ENCODE peak calls at places on chromosomes 11 and 22, in six cellular contexts. P is K562, R is GM12891, D is HepG2, T is H1, E is GM12878. W is an unnamed sample.

GRCh38 chr22:17990167-17990566 is 34.2 kb downstream of the MICAL3 start:
- DNase-seq in R (no peak), P (no peak), E (no peak), D (no peak), T (no peak), W (no peak)

GRCh38 chr11:60931897-60932296 is 7.6 kb downstream of the TMEM132A start:
- DNase-seq in T (no peak), P (no peak), R (no peak), D (no peak), E (no peak), W (no peak)

GRCh38 chr22:20981787-20982562 is at the start of gene LZTR1:
- DNase-seq in E (peak; percentile 32), D (peak; percentile 70), R (peak; percentile 94), P (peak; percentile 100), T (no peak), W (peak; percentile 87)

GRCh38 chr11:95134491-95134890 is 44.8 kb downstream of the ENDOD1 start:
- DNase-seq in P (no peak), T (no peak), D (no peak), R (no peak), E (no peak), W (no peak)

GRCh38 chr11:60069471-60069870 is 13.0 kb downstream of the MS4A3 start:
- DNase-seq in P (no peak), E (no peak), D (no peak), R (no peak), T (no peak), W (no peak)

GRCh38 chr22:43050995-43051394 is 36.0 kb upstream of the PACSIN2 start:
- DNase-seq in E (no peak), P (no peak), R (no peak), T (peak; percentile 49), D (peak; percentile 77), W (no peak)

GRCh38 chr11:88315981-88316441 is 21.5 kb downstream of the CTSC start:
- DNase-seq in P (no peak), E (no peak), R (no peak), D (no peak), T (no peak), W (no peak)

GRCh38 chr11:13984616-13985474 is 22.3 kb downstream of the SPON1 start:
- DNase-seq in T (no peak), D (no peak), E (no peak), P (no peak), R (no peak), W (no peak)

GRCh38 chr11:68471360-68472340 is 11.1 kb downstream of the PPP6R3 start:
- DNase-seq in E (peak; percentile 32), T (no peak), R (no peak), D (no peak), P (no peak), W (no peak)

GRCh38 chr11:69239320-69240040 is 54.5 kb upstream of the MYEOV start:
- DNase-seq in R (no peak), T (no peak), P (no peak), E (no peak), D (no peak), W (no peak)

GRCh38 chr11:116078101-116078561 is 573.9 kb upstream of the CADM1 start:
- DNase-seq in D (peak; percentile 15), T (no peak), P (no peak), R (no peak), E (no peak), W (no peak)

GRCh38 chr22:24185001-24185500 is 3.8 kb downstream of the SUSD2 start:
- DNase-seq in D (no peak), R (no peak), E (no peak), T (no peak), P (no peak), W (no peak)

GRCh38 chr11:11732116-11732515 is 109.7 kb upstream of the USP47 start:
- DNase-seq in T (no peak), P (no peak), R (no peak), E (no peak), D (no peak), W (no peak)

GRCh38 chr22:46598737-46599424 is 21.3 kb upstream of the GRAMD4 start:
- DNase-seq in T (no peak), D (no peak), E (no peak), R (no peak), P (no peak), W (no peak)

GRCh38 chr11:73346186-73346935 is 29.8 kb upstream of the RELT start:
- DNase-seq in P (no peak), E (no peak), D (no peak), R (no peak), T (no peak), W (no peak)

GRCh38 chr11:65962136-65962564 is 616 bp downstream of the SART1 start:
- DNase-seq in D (no peak), R (no peak), E (no peak), P (no peak), T (no peak), W (no peak)

GRCh38 chr11:85945788-85946187 is 90.6 kb downstream of the CCDC83 start:
- DNase-seq in T (no peak), P (no peak), E (no peak), R (no peak), D (no peak), W (no peak)

GRCh38 chr11:14384338-14384737 is 25.4 kb upstream of the RRAS2 start:
- DNase-seq in T (no peak), D (no peak), P (no peak), R (no peak), E (no peak), W (no peak)

GRCh38 chr22:41285441-41285819 is 557 bp downstream of the RANGAP1 start:
- DNase-seq in D (peak; percentile 56), T (no peak), P (peak; percentile 69), E (no peak), R (peak; percentile 69), W (peak; percentile 62)

DNA sequence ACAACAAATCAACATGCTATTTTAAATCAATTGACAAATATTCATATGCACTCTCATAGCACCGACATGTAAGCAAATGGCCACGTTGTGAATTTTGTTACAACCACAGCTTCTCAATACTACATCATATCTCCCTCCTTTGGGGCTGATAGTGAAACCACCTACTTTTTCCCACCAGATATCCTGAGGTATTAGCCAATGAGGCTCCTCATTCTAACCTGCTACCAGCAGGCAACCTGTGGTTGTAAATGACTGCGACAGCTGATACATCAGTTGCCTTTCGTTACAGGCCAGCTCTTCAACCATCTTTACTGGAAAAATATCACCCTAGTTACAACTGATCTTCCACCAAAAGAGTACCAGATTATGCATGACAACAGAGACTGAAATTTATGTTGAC is 3.7 kb upstream of the XKR3 start:
- DNase-seq in P (no peak), D (no peak), E (no peak), R (no peak), T (no peak), W (no peak)
- TF ChIP-seq POLR2A in P (no peak), D (no peak), E (no peak), R (no peak), T (no peak), W (no peak)

DNA sequence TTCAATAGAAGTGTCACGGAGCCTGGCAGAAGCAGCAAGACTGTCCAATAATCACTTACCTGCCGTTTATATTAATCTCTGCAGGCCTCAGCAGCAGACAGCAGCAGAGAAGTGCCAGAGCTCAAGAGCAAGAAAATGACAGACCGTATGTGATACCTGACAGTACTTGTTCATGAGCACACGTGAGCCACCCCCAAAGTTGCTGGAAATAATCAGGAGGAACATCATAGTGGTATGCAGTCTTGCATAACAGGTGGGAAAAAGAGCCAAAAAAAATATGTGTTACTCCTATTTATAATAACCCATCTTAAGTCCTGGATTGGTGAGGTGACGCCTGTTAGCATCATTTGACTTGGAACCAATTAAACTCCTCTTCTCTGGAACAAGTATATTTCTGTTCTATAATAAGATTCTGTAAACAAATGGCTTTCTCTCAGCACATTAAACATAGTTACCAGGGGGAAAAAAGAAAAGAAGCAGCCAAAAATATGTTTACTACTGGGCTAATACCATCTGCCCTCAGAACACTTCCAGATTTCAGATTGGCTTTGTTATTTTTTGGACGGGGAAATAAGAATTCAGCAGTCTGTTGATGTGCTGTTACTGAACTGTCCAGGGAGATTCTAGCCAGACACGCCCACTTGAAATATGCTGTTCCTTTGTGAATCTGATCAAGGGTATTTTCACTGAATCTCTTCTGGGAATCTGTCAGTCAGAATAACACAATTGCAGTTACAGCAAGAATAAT is 7.9 kb upstream of the SLN start:
- DNase-seq in D (no peak), E (no peak), P (no peak), R (no peak), T (no peak), W (no peak)
- TF ChIP-seq POLR2AphosphoS5 in D (no peak), E (no peak), P (no peak), R (no peak), T (no peak), W (no peak)

DNA sequence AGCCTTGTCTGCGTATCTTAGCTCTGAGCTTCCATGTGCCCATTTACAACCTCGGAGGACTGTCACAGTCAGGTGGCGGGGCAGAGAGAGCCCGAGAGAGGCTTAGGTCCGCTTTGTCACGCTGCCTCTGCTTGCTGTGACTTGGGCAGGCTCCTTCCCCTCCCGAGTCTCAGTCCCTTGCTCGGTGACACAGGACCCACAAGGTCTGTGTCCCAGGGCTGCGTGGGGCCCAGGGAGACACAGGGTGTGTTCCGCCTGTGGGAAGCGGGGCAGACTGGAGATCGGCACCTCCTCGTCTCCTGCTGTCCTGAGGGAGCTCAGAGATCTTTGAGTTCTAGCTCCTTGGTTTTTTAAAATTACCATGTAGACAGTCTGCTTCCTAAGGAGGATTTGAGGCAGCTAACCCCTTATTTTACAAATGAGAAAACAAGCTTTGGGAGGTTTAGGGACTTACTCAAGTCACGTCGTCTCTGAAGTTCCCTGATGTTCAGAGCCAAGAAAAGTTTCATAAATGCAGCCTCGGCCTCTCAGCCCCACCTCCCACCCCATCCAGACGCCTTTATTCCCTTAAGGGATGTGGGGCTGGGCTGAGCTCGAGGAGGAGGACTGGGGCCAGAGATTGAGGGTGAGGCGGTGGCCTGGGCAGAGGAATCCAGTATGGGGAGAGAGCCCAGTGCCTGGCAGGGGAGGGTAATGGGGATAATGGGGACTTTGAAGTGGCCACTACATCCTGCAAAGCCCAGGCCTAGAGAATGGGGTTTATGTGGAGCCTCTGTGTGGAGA is 103.6 kb downstream of the NECTIN1 start:
- DNase-seq in T (no peak), E (no peak), R (no peak), P (no peak), D (no peak), W (no peak)
- TF ChIP-seq TAF1 in T (no peak), E (no peak), R (no peak), P (no peak), D (no peak), W (no peak)

DNA sequence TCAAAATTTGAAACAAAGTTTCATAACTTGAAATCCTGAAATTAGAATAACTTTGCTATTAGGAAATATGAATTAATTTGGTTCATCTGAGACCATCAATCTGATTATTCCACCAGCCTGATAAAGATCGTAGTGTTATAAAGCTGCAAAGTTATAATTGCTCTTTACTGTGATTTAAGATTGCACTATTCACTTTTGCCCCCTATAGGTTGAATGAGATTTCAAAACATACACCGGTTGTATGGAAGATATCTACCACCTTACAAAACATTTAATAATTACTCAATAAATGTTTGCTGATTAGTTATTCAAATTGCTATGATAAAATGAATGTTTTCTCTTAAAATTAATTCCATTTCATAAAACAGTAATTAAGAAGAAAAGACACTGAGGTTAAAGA is 26.1 kb downstream of the APIP start:
- DNase-seq in T (no peak), R (no peak), P (no peak), D (no peak), E (no peak), W (no peak)
- TF ChIP-seq POLR2A in T (no peak), R (no peak), P (no peak), D (no peak), E (no peak), W (no peak)